ENCODE peak calls at places on chromosome 9, in nine cellular contexts. Y is NCI-H510A; T is HFFc6; U is sciatic nerve; L is CD8-positive, alpha-beta memory T cell; D is activated T-cell treated with anti-CD3 and anti-CD28 coated beads for 24 hours; R is CD8-positive, alpha-beta T cell; N is mucosa of descending colon; B is mesendoderm. H is an unnamed sample.

GRCh38 chr9:129635099-129635803 is 6.7 kb downstream of the ASB6 start:
- DNase-seq in Y (no peak), T (no peak), U (no peak), L (no peak), D (no peak), R (no peak), N (no peak), B (no peak), H (no peak)

GRCh38 chr9:38027714-38028113 is 41.3 kb downstream of the SHB start:
- DNase-seq in Y (no peak), T (no peak), U (no peak), L (no peak), D (no peak), R (no peak), N (no peak), B (no peak), H (no peak)

GRCh38 chr9:126206099-126206498 is 120.5 kb upstream of the MVB12B start:
- DNase-seq in Y (peak), T (no peak), U (no peak), L (no peak), D (no peak), R (no peak), N (no peak), B (no peak), H (no peak)

GRCh38 chr9:130530932-130531331 is 48.4 kb upstream of the FUBP3 start:
- DNase-seq in Y (no peak), T (no peak), U (no peak), L (no peak), D (no peak), R (no peak), N (no peak), B (no peak), H (peak)

GRCh38 chr9:97714435-97714834 is 17.3 kb upstream of the XPA start:
- DNase-seq in Y (no peak), T (peak), U (no peak), L (no peak), D (no peak), R (no peak), N (no peak), B (no peak), H (peak)

GRCh38 chr9:137244486-137245449 is 3.7 kb downstream of the TUBB4B start:
- DNase-seq in Y (no peak), T (no peak), U (no peak), L (no peak), D (no peak), R (no peak), N (no peak), B (peak), H (no peak)

GRCh38 chr9:137689745-137690529 is 71.1 kb downstream of the EHMT1 start:
- DNase-seq in Y (no peak), T (no peak), U (no peak), L (no peak), D (no peak), R (no peak), N (no peak), B (no peak), H (peak)

GRCh38 chr9:98432134-98432533 is 176.7 kb upstream of the TBC1D2 start:
- DNase-seq in Y (no peak), T (no peak), U (no peak), L (no peak), D (no peak), R (no peak), N (no peak), B (no peak), H (no peak)

GRCh38 chr9:20985851-20986600 is 45.4 kb downstream of the HACD4 start:
- DNase-seq in Y (no peak), T (no peak), U (no peak), L (no peak), D (no peak), R (no peak), N (no peak), B (no peak), H (peak)

GRCh38 chr9:136512651-136513066 is 29.8 kb upstream of the SEC16A start:
- DNase-seq in Y (no peak), T (no peak), U (no peak), L (no peak), D (peak), R (no peak), N (no peak), B (no peak), H (no peak)

GRCh38 chr9:135763716-135764446 is 61.9 kb downstream of the KCNT1 start:
- DNase-seq in Y (no peak), T (no peak), U (no peak), L (no peak), D (no peak), R (no peak), N (no peak), B (no peak), H (no peak)

GRCh38 chr9:4689013-4689412 is 9.6 kb downstream of the CDC37L1 start:
- DNase-seq in Y (no peak), T (no peak), U (no peak), L (no peak), D (no peak), R (no peak), N (no peak), B (no peak), H (no peak)

GRCh38 chr9:34492051-34492450 is 30.7 kb downstream of the ENHO start:
- DNase-seq in Y (no peak), T (no peak), U (peak), L (no peak), D (no peak), R (no peak), N (no peak), B (peak), H (no peak)

GRCh38 chr9:18359335-18359734 is 114.6 kb upstream of the ADAMTSL1 start:
- DNase-seq in Y (no peak), T (peak), U (no peak), L (no peak), D (no peak), R (no peak), N (no peak), B (no peak), H (peak)

GRCh38 chr9:93549636-93550035 is 26.7 kb upstream of the PHF2 start:
- DNase-seq in Y (no peak), T (no peak), U (no peak), L (no peak), D (no peak), R (no peak), N (no peak), B (no peak), H (no peak)

GRCh38 chr9:133727277-133727875 is 10.8 kb downstream of the SARDH start:
- DNase-seq in Y (no peak), T (no peak), U (no peak), L (no peak), D (no peak), R (no peak), N (no peak), B (no peak), H (no peak)

GRCh38 chr9:137320555-137321384 is 18.7 kb upstream of the NRARP start:
- DNase-seq in Y (no peak), T (no peak), U (no peak), L (no peak), D (no peak), R (no peak), N (peak), B (no peak), H (no peak)

GRCh38 chr9:29212590-29213373 is 1639.5 kb upstream of the C9orf72 start:
- DNase-seq in Y (peak), T (no peak), U (no peak), L (no peak), D (no peak), R (no peak), N (no peak), B (peak), H (no peak)